ENCODE peak calls at places on chromosomes 13 and 19, in four cellular contexts. One of them, this sample, is unnamed.

GRCh38 chr13:37648604-37649003 is 50.0 kb upstream of the POSTN start:
- DNase-seq in suprapubic skin: no peak
- DNase-seq in HCT116: no peak
- DNase-seq in GM12892: no peak
- DNase-seq in this sample: no peak

GRCh38 chr19:20357921-20358320 is 190.9 kb downstream of the ZNF486 start:
- DNase-seq in suprapubic skin: no peak
- DNase-seq in HCT116: no peak
- DNase-seq in GM12892: no peak
- DNase-seq in this sample: no peak

GRCh38 chr13:45104294-45104693 is 16.0 kb upstream of the GTF2F2 start:
- DNase-seq in HCT116: no peak
- DNase-seq in suprapubic skin: no peak
- DNase-seq in GM12892: no peak
- DNase-seq in this sample: no peak

GRCh38 chr19:28466107-28467045 is 746.6 kb downstream of the UQCRFS1 start:
- DNase-seq in suprapubic skin: no peak
- DNase-seq in GM12892: no peak
- DNase-seq in HCT116: no peak
- DNase-seq in this sample: no peak

GRCh38 chr19:45115809-45116615 is 23.0 kb downstream of the PPP1R37 start:
- DNase-seq in suprapubic skin: no peak
- DNase-seq in HCT116: no peak
- DNase-seq in GM12892: no peak
- DNase-seq in this sample: no peak

GRCh38 chr13:79861731-79862130 is 380.8 kb downstream of the NDFIP2 start:
- DNase-seq in HCT116: no peak
- DNase-seq in suprapubic skin: no peak
- DNase-seq in GM12892: no peak
- DNase-seq in this sample: no peak

GRCh38 chr13:29439601-29440381 is 155.7 kb downstream of the SLC7A1 start:
- DNase-seq in GM12892: no peak
- DNase-seq in HCT116: no peak
- DNase-seq in suprapubic skin: no peak
- DNase-seq in this sample: no peak

GRCh38 chr19:49712397-49712859 is 21.5 kb downstream of the CPT1C start:
- DNase-seq in GM12892: no peak
- DNase-seq in HCT116: peak; percentile 92
- DNase-seq in suprapubic skin: no peak
- DNase-seq in this sample: no peak

GRCh38 chr19:1085676-1086442 is 9.3 kb downstream of the POLR2E start:
- DNase-seq in GM12892: no peak
- DNase-seq in suprapubic skin: no peak
- DNase-seq in HCT116: no peak
- DNase-seq in this sample: no peak
- TF ChIP-seq POLR2A in GM12892: peak; percentile 70
- TF ChIP-seq POLR2A in suprapubic skin: no peak
- TF ChIP-seq POLR2A in HCT116: no peak
- TF ChIP-seq POLR2A in this sample: peak; percentile 4

DNA sequence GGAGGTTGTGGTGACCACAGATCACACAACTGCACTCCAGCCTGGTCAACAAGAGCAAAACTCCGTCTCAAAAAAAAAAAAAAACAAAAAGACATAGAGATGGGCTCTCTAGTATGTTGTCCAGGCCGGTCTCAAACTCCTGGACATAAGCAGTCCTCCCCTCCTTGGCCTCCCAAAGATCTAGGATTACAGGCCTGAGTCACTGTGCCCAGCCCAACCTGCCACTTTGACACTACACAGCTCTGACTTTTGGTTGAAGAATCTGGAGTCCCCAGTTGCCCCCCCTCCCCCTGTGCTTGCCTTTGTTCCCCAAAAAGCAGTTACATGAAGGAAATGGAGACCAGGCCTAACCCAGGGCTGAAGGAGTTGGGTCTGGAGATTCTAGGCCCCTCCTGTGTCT is 12.9 kb downstream of the CARM1 start:
- DNase-seq in GM12892: no peak
- DNase-seq in HCT116: peak; percentile 13
- DNase-seq in suprapubic skin: no peak
- DNase-seq in this sample: no peak
- TF ChIP-seq POLR2AphosphoS5 in GM12892: no peak
- TF ChIP-seq POLR2AphosphoS5 in HCT116: no peak
- TF ChIP-seq POLR2AphosphoS5 in suprapubic skin: no peak
- TF ChIP-seq POLR2AphosphoS5 in this sample: no peak

GRCh38 chr13:101309014-101309619 is 107.2 kb downstream of the NALCN start:
- DNase-seq in HCT116: no peak
- DNase-seq in GM12892: no peak
- DNase-seq in suprapubic skin: no peak
- DNase-seq in this sample: no peak
- TF ChIP-seq POLR2A in HCT116: no peak
- TF ChIP-seq POLR2A in GM12892: no peak
- TF ChIP-seq POLR2A in suprapubic skin: no peak
- TF ChIP-seq POLR2A in this sample: no peak

GRCh38 chr19:46860125-46860845 is 512 bp upstream of the ARHGAP35 start:
- DNase-seq in GM12892: peak; percentile 89
- DNase-seq in HCT116: peak; percentile 93
- DNase-seq in suprapubic skin: peak; percentile 99
- DNase-seq in this sample: peak; percentile 99
- TF ChIP-seq POLR2AphosphoS5 in GM12892: peak; percentile 87
- TF ChIP-seq POLR2AphosphoS5 in HCT116: peak; percentile 28
- TF ChIP-seq POLR2AphosphoS5 in suprapubic skin: peak; percentile 72
- TF ChIP-seq POLR2AphosphoS5 in this sample: peak; percentile 72

DNA sequence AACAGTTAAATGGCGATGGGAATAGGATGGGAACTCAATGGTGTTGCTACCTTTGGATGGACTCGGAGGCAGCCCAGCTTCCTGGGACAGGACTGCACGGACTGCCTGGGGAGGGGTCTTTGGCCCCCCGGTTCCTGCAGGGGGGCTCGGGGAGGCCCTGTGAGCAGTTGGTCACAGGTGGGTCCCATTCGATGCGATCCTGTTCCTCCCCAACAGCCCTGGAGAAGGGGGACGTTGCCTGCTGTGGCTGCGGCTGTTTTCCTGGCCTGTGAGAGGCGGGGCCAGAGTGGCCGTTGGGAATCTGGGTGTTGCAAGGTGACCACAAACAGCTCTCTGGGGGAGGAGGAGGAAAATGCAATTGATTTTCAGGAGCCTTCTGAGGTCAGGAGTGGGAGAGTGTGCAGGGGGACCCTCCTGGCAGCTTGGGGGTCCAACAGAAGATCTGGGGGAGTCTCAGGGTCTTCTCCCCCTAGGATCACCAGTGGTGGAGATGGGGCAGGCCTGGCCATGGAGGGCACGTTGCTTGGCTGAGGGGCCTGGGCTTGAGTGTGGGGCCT is 1.9 kb upstream of the PLPPR3 start:
- DNase-seq in GM12892: no peak
- DNase-seq in HCT116: no peak
- DNase-seq in suprapubic skin: no peak
- DNase-seq in this sample: no peak
- TF ChIP-seq POLR2A in GM12892: no peak
- TF ChIP-seq POLR2A in HCT116: no peak
- TF ChIP-seq POLR2A in suprapubic skin: no peak
- TF ChIP-seq POLR2A in this sample: no peak

GRCh38 chr19:6150289-6150688 is 14.8 kb downstream of the ACSBG2 start:
- DNase-seq in GM12892: no peak
- DNase-seq in suprapubic skin: no peak
- DNase-seq in HCT116: no peak
- DNase-seq in this sample: peak; percentile 8
- TF ChIP-seq POLR2AphosphoS5 in GM12892: no peak
- TF ChIP-seq POLR2AphosphoS5 in suprapubic skin: no peak
- TF ChIP-seq POLR2AphosphoS5 in HCT116: no peak
- TF ChIP-seq POLR2AphosphoS5 in this sample: no peak

DNA sequence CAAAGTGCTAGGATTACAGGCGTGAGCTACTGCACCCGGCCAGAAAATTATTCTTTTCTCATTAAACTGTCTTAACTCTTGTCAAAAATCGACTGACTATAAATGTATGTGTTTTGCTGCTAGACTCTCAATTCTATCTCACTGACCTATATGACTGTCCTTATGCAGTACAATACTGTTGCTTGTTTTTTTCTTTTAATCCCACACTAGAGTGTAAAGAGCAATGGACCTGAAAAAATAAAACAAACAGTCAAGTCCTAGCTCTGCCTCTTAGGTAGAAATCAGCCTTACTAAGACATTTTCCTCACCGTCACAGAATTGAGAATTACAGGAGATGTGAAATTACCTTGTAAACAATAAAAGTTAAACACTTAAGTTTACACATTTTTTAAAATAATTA is 35.1 kb downstream of the INTS6 start:
- DNase-seq in GM12892: no peak
- DNase-seq in suprapubic skin: no peak
- DNase-seq in HCT116: no peak
- DNase-seq in this sample: no peak
- TF ChIP-seq POLR2A in GM12892: no peak
- TF ChIP-seq POLR2A in suprapubic skin: no peak
- TF ChIP-seq POLR2A in HCT116: no peak
- TF ChIP-seq POLR2A in this sample: no peak

GRCh38 chr13:23547000-23547590 is 23.1 kb upstream of the TNFRSF19 start:
- DNase-seq in suprapubic skin: no peak
- DNase-seq in HCT116: no peak
- DNase-seq in GM12892: no peak
- DNase-seq in this sample: peak; percentile 12
- TF ChIP-seq POLR2AphosphoS5 in suprapubic skin: no peak
- TF ChIP-seq POLR2AphosphoS5 in HCT116: no peak
- TF ChIP-seq POLR2AphosphoS5 in GM12892: no peak
- TF ChIP-seq POLR2AphosphoS5 in this sample: no peak

GRCh38 chr19:53196777-53197396 is 3.7 kb upstream of the ZNF665 start:
- DNase-seq in suprapubic skin: peak; percentile 99
- DNase-seq in HCT116: peak; percentile 33
- DNase-seq in GM12892: peak; percentile 91
- DNase-seq in this sample: peak; percentile 90
- TF ChIP-seq POLR2A in suprapubic skin: no peak
- TF ChIP-seq POLR2A in HCT116: no peak
- TF ChIP-seq POLR2A in GM12892: peak; percentile 81
- TF ChIP-seq POLR2A in this sample: peak; percentile 83

This sample was measured in endothelial cell of umbilical vein.